ENCODE peak calls at places on chromosomes 2 and 18, in six cellular contexts. P is mesendoderm, N is H1, A is IMR-90, K is H9, I is mesenchymal stem cell. Z is an unnamed sample.

GRCh38 chr2:53268626-53269025 is 499.0 kb upstream of the CHAC2 start:
- DNase-seq in P (no peak), N (no peak), A (no peak), K (no peak), I (no peak), Z (no peak)

GRCh38 chr2:199704358-199705238 is 146.4 kb downstream of the FTCDNL1 start:
- DNase-seq in P (peak), N (no peak), A (peak), K (peak), I (peak), Z (peak)

GRCh38 chr18:28125051-28125450 is 51.9 kb downstream of the CDH2 start:
- DNase-seq in P (no peak), N (no peak), A (no peak), K (no peak), I (peak), Z (no peak)

GRCh38 chr2:226800941-226801784 is 1.5 kb upstream of the IRS1 start:
- DNase-seq in P (peak), N (no peak), A (peak), K (peak), I (peak), Z (peak)

GRCh38 chr2:201858781-201859180 is 52.4 kb downstream of the CDK15 start:
- DNase-seq in P (peak), N (peak), A (peak), K (peak), I (peak), Z (no peak)

GRCh38 chr2:9423922-9424272 is 443 bp downstream of the CPSF3 start:
- DNase-seq in P (no peak), N (no peak), A (peak), K (no peak), I (peak), Z (no peak)

GRCh38 chr2:235925250-235925919 is 242.8 kb downstream of the GBX2 start:
- DNase-seq in P (peak), N (no peak), A (no peak), K (no peak), I (no peak), Z (no peak)

GRCh38 chr2:72538486-72538885 is 287.3 kb downstream of the EXOC6B start:
- DNase-seq in P (no peak), N (no peak), A (no peak), K (no peak), I (no peak), Z (no peak)

GRCh38 chr2:42099431-42100173 is 51.8 kb downstream of the PKDCC start:
- DNase-seq in P (peak), N (no peak), A (no peak), K (no peak), I (no peak), Z (no peak)

GRCh38 chr2:152352616-152353015 is 17.6 kb downstream of the FMNL2 start:
- DNase-seq in P (no peak), N (no peak), A (no peak), K (no peak), I (no peak), Z (no peak)

GRCh38 chr2:199716807-199717586 is 134.0 kb downstream of the FTCDNL1 start:
- DNase-seq in P (no peak), N (no peak), A (no peak), K (no peak), I (peak), Z (no peak)

GRCh38 chr2:203122317-203122998 is 107.8 kb downstream of the NBEAL1 start:
- DNase-seq in P (peak), N (no peak), A (peak), K (no peak), I (peak), Z (no peak)

GRCh38 chr2:20438334-20439192 is 8.3 kb upstream of the RHOB start:
- DNase-seq in P (no peak), N (no peak), A (peak), K (no peak), I (peak), Z (no peak)

GRCh38 chr2:119692310-119692709 is 13.3 kb downstream of the TMEM177 start:
- DNase-seq in P (no peak), N (no peak), A (no peak), K (no peak), I (no peak), Z (no peak)

GRCh38 chr2:17643031-17643615 is 102.6 kb downstream of the VSNL1 start:
- DNase-seq in P (peak), N (no peak), A (peak), K (no peak), I (peak), Z (no peak)

GRCh38 chr2:66301767-66302140 is 133.2 kb upstream of the MEIS1 start:
- DNase-seq in P (no peak), N (no peak), A (no peak), K (no peak), I (no peak), Z (no peak)

GRCh38 chr2:203480623-203481022 is 54.5 kb downstream of the RAPH1 start:
- DNase-seq in P (no peak), N (no peak), A (no peak), K (no peak), I (no peak), Z (no peak)

GRCh38 chr2:152393377-152393776 is 58.4 kb downstream of the FMNL2 start:
- DNase-seq in P (no peak), N (no peak), A (no peak), K (no peak), I (no peak), Z (no peak)

GRCh38 chr18:79615091-79615490 is 64.5 kb upstream of the CTDP1 start:
- DNase-seq in P (no peak), N (no peak), A (no peak), K (no peak), I (no peak), Z (no peak)

GRCh38 chr18:31760695-31761094 is at the start of gene SLC25A52:
- DNase-seq in P (no peak), N (no peak), A (no peak), K (no peak), I (no peak), Z (no peak)

GRCh38 chr2:236690726-236691125 is 121.1 kb downstream of the ACKR3 start:
- DNase-seq in P (no peak), N (no peak), A (no peak), K (no peak), I (no peak), Z (no peak)

GRCh38 chr2:10352361-10352760 is 49.7 kb downstream of the HPCAL1 start:
- DNase-seq in P (no peak), N (no peak), A (no peak), K (no peak), I (no peak), Z (no peak)

GRCh38 chr2:137208361-137208973 is 443.1 kb downstream of the THSD7B start:
- DNase-seq in P (peak), N (no peak), A (no peak), K (no peak), I (peak), Z (no peak)

GRCh38 chr18:427005-427404 is 73.5 kb downstream of the COLEC12 start:
- DNase-seq in P (no peak), N (no peak), A (peak), K (no peak), I (peak), Z (no peak)

GRCh38 chr2:111703759-111704158 is 180.2 kb downstream of the ANAPC1 start:
- DNase-seq in P (no peak), N (no peak), A (no peak), K (no peak), I (no peak), Z (no peak)
- H3K27ac ChIP-seq in P (no peak), N (peak), A (no peak), K (no peak), I (peak), Z (no peak)

GRCh38 chr2:215461836-215462532 is 26.1 kb upstream of the FN1 start:
- DNase-seq in P (no peak), N (no peak), A (peak), K (no peak), I (peak), Z (no peak)
- H2AK5ac ChIP-seq in P (no peak), N (no peak), A (peak), K (no peak), I (peak), Z (no peak)

GRCh38 chr2:62774555-62775366 is 69.2 kb downstream of the EHBP1 start:
- DNase-seq in P (peak), N (no peak), A (peak), K (no peak), I (peak), Z (peak)
- H3K27ac ChIP-seq in P (no peak), N (no peak), A (no peak), K (no peak), I (no peak), Z (no peak)

DNA sequence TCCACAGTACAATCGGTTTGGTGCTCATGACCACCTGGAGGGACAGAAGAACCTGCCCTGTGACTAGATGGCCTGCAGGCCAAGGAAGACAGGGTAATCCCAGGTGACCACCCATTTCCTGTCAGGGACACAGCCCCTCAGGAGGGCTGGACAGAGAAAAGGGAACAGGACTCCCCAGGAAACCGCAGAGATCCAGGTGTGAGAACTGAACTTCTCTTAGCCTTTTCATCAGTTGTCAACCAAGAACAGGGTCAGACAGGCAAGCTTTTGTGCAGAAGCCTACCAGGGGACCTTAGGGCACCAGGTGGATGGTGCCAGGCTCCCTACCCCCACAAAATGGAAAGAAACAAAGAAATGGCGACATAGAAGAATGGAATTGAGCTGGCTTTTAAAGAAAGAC is 132.3 kb downstream of the HDAC4 start:
- DNase-seq in P (no peak), N (no peak), A (no peak), K (no peak), I (no peak), Z (no peak)
- H2AK5ac ChIP-seq in P (no peak), N (no peak), A (peak), K (no peak), I (peak), Z (no peak)

GRCh38 chr18:58896734-58897508 is 32.2 kb downstream of the ZNF532 start:
- DNase-seq in P (peak), N (no peak), A (no peak), K (no peak), I (no peak), Z (no peak)
- H3K27ac ChIP-seq in P (no peak), N (no peak), A (no peak), K (no peak), I (no peak), Z (no peak)

DNA sequence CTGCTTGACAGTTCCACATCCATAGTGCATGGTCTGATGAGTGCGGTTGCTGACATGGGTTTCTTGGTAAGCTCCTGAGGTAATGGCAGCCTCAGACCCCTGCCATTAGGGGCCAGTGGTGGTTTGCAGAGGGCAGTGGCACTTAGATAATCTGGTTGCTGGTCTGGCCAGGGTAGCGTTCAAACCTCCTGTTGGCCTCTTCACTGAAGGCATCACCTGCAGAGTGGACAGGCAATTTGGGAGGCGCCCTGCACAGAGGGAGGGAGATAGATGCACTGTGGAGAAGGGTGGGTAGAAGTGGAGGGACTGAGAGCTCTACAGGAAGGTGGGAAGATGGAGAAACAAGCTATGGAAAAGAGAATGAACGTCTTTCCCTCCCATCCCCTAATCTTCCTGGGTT is 3.7 kb downstream of the HTRA2 start:
- DNase-seq in P (no peak), N (no peak), A (no peak), K (no peak), I (no peak), Z (no peak)
- H2AK5ac ChIP-seq in P (no peak), N (no peak), A (no peak), K (no peak), I (no peak), Z (no peak)

GRCh38 chr2:135741043-135741394 is 636 bp upstream of the UBXN4 start:
- DNase-seq in P (no peak), N (no peak), A (no peak), K (no peak), I (no peak), Z (no peak)
- H3K27ac ChIP-seq in P (no peak), N (no peak), A (no peak), K (no peak), I (no peak), Z (no peak)

GRCh38 chr2:108591163-108591562 is 56.9 kb downstream of the LIMS1 start:
- DNase-seq in P (no peak), N (no peak), A (no peak), K (no peak), I (no peak), Z (no peak)
- H2AK5ac ChIP-seq in P (no peak), N (no peak), A (peak), K (no peak), I (peak), Z (no peak)

DNA sequence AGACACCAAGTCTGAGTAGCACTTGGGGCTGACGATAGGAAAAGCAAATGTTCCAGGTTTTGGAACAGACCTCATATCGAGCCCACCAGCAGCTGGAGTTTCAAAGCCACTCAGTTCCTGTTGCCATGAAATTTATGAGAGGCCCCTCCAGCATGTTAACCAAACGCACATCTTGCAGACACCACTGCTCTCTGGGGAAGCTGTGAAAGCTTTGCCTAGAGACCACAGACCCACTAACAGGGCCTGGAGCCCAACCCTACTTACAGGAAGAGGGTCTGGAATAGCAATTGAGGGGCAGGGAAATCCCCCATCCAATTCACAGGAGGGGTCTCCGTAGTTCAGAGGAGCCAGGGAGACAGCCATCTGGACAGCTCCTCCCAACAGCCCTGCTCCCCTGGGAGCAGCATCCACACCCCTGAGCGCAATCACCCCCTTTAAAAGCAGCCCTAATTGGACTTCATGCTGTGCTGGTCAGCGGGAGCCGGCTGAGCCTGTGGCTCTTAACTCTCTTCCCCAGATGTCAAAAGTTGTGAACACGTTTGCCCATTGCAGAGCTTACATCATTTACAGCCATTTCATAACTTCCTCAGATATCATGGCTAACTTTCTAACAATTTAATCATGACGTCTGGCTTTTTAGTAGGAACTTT is 81.2 kb downstream of the TGFA start:
- DNase-seq in P (peak), N (no peak), A (no peak), K (no peak), I (no peak), Z (no peak)
- H3K27ac ChIP-seq in P (no peak), N (no peak), A (no peak), K (no peak), I (no peak), Z (no peak)

GRCh38 chr18:36348331-36348730 is 50.8 kb downstream of the FHOD3 start:
- DNase-seq in P (no peak), N (no peak), A (no peak), K (no peak), I (no peak), Z (no peak)
- H2AK5ac ChIP-seq in P (no peak), N (no peak), A (no peak), K (no peak), I (peak), Z (peak)